ENCODE peak calls at places on chromosomes 13 and 19, in nine cellular contexts. Z is tibial nerve, T is retinal pigment epithelial cell, N is A549, P is left lung, F is AG09309, D is astrocyte of the cerebellum, M is fibroblast of lung, K is stomach. J is an unnamed sample.

GRCh38 chr13:26628706-26629105 is 71.2 kb downstream of the WASF3 start:
- DNase-seq in Z (no peak), T (no peak), N (peak; percentile 14), P (no peak), F (peak; percentile 16), D (no peak), M (peak; percentile 34), K (no peak), J (no peak)

GRCh38 chr13:77878186-77878585 is 40.4 kb downstream of the EDNRB start:
- DNase-seq in Z (no peak), T (no peak), N (no peak), P (no peak), F (no peak), D (no peak), M (no peak), K (no peak), J (no peak)

GRCh38 chr19:18590273-18591272 is 2.0 kb downstream of the REX1BD start:
- DNase-seq in Z (peak; percentile 51), T (no peak), N (peak; percentile 94), P (peak; percentile 10), F (no peak), D (peak; percentile 74), M (peak; percentile 82), K (no peak), J (no peak)

GRCh38 chr13:113732961-113733950 is 25.8 kb upstream of the TMEM255B start:
- DNase-seq in Z (no peak), T (no peak), N (no peak), P (peak; percentile 72), F (no peak), D (no peak), M (no peak), K (no peak), J (no peak)

GRCh38 chr19:11256189-11256588 is 6.1 kb downstream of the DOCK6 start:
- DNase-seq in Z (no peak), T (no peak), N (no peak), P (no peak), F (no peak), D (no peak), M (no peak), K (no peak), J (no peak)

GRCh38 chr13:35764359-35765015 is 288.0 kb upstream of the MAB21L1 start:
- DNase-seq in Z (no peak), T (no peak), N (no peak), P (no peak), F (no peak), D (peak; percentile 38), M (peak; percentile 81), K (no peak), J (no peak)

GRCh38 chr19:52648336-52648990 is 10.3 kb upstream of the ZNF83 start:
- DNase-seq in Z (no peak), T (no peak), N (no peak), P (no peak), F (no peak), D (peak; percentile 4), M (peak; percentile 85), K (no peak), J (no peak)

GRCh38 chr13:107906131-107906530 is 309.2 kb downstream of the LIG4 start:
- DNase-seq in Z (no peak), T (no peak), N (peak; percentile 4), P (no peak), F (no peak), D (no peak), M (no peak), K (no peak), J (no peak)

GRCh38 chr19:31119951-31120690 is 229.1 kb downstream of the TSHZ3 start:
- DNase-seq in Z (no peak), T (no peak), N (no peak), P (no peak), F (no peak), D (peak; percentile 91), M (peak; percentile 84), K (no peak), J (no peak)

GRCh38 chr13:50124536-50125305 is 109.5 kb downstream of the KCNRG start:
- DNase-seq in Z (peak; percentile 93), T (peak; percentile 22), N (peak; percentile 54), P (peak; percentile 98), F (no peak), D (no peak), M (peak; percentile 97), K (peak; percentile 97), J (no peak)

GRCh38 chr19:52923782-52924593 is 760 bp upstream of the ZNF888 start:
- DNase-seq in Z (peak; percentile 9), T (no peak), N (no peak), P (peak; percentile 86), F (no peak), D (no peak), M (peak; percentile 27), K (peak; percentile 66), J (no peak)

GRCh38 chr19:33866696-33867095 is 70.0 kb downstream of the KCTD15 start:
- DNase-seq in Z (no peak), T (no peak), N (no peak), P (no peak), F (no peak), D (no peak), M (no peak), K (no peak), J (no peak)

GRCh38 chr19:18832331-18833140 is 777 bp downstream of the UPF1 start:
- DNase-seq in Z (no peak), T (no peak), N (peak; percentile 32), P (peak; percentile 73), F (no peak), D (no peak), M (no peak), K (no peak), J (no peak)

GRCh38 chr19:19482785-19483625 is 32.3 kb downstream of the TSSK6 start:
- DNase-seq in Z (no peak), T (no peak), N (no peak), P (peak; percentile 69), F (no peak), D (no peak), M (peak; percentile 37), K (no peak), J (no peak)

GRCh38 chr13:41136396-41137031 is 3.9 kb upstream of the KBTBD6 start:
- DNase-seq in Z (no peak), T (no peak), N (no peak), P (no peak), F (no peak), D (no peak), M (no peak), K (no peak), J (no peak)

GRCh38 chr13:26721251-26721939 is 39.2 kb downstream of the GPR12 start:
- DNase-seq in Z (no peak), T (no peak), N (peak; percentile 1), P (no peak), F (no peak), D (no peak), M (no peak), K (peak; percentile 30), J (no peak)

GRCh38 chr19:32421589-32422361 is 16.2 kb downstream of the DPY19L3 start:
- DNase-seq in Z (no peak), T (no peak), N (no peak), P (no peak), F (no peak), D (no peak), M (no peak), K (no peak), J (no peak)

GRCh38 chr13:26921918-26922317 is 161.3 kb upstream of the GPR12 start:
- DNase-seq in Z (no peak), T (no peak), N (no peak), P (no peak), F (no peak), D (no peak), M (no peak), K (no peak), J (no peak)

GRCh38 chr19:13103961-13104847 is 1.5 kb upstream of the LYL1 start:
- DNase-seq in Z (no peak), T (no peak), N (no peak), P (peak; percentile 94), F (no peak), D (no peak), M (no peak), K (peak; percentile 45), J (no peak)

GRCh38 chr13:25727776-25728175 is 324.0 kb downstream of the SHISA2 start:
- DNase-seq in Z (no peak), T (no peak), N (no peak), P (no peak), F (no peak), D (no peak), M (no peak), K (no peak), J (no peak)

GRCh38 chr19:51793994-51794393 is 963 bp upstream of the FPR3 start:
- DNase-seq in Z (no peak), T (no peak), N (no peak), P (no peak), F (no peak), D (no peak), M (no peak), K (no peak), J (no peak)

GRCh38 chr13:53343345-53343744 is 314.7 kb downstream of the OLFM4 start:
- DNase-seq in Z (no peak), T (no peak), N (no peak), P (no peak), F (no peak), D (no peak), M (no peak), K (no peak), J (no peak)

GRCh38 chr19:5864725-5865486 is 5.4 kb downstream of the FUT5 start:
- DNase-seq in Z (no peak), T (no peak), N (no peak), P (no peak), F (no peak), D (no peak), M (no peak), K (no peak), J (no peak)
- TF ChIP-seq CTCF in Z (no peak), T (peak; percentile 18), N (no peak), P (no peak), F (peak; percentile 22), D (peak; percentile 35), M (no peak), K (peak; percentile 13), J (no peak)

DNA sequence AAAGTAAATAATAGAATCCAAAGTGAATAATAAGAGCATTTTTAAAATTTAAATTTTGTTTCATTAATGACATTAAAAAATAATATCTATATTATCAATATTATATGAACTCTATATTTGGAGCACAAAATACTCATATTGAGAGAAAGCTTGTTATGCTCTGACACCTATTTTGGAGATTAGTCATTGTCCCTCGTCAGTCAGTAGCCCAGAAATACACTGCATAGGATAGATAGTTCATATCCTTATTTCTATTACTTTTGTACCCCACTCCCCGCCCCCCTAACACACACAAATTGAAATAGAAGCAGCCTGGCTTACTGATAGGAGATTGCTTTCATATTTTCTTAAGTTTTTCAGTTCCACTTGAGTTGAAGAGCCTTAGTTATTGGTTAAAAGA is 652.8 kb downstream of the PCDH9 start:
- DNase-seq in Z (no peak), T (no peak), N (no peak), P (no peak), F (no peak), D (no peak), M (no peak), K (no peak), J (no peak)
- H3K4me3 ChIP-seq in Z (no peak overlapping the region), T (no peak overlapping the region), N (no peak overlapping the region), P (no peak overlapping the region), F (no peak overlapping the region), D (no peak overlapping the region), M (no peak overlapping the region), K (no peak overlapping the region), J (no peak overlapping the region)

GRCh38 chr19:39540333-39540673 is 342 bp upstream of the EID2 start:
- DNase-seq in Z (no peak), T (no peak), N (no peak), P (no peak), F (no peak), D (no peak), M (no peak), K (no peak), J (no peak)
- TF ChIP-seq CTCF in Z (no peak), T (no peak), N (peak; percentile 10), P (no peak), F (no peak), D (no peak), M (no peak), K (no peak), J (no peak)

GRCh38 chr19:21143428-21143827 is 1.6 kb downstream of the ZNF431 start:
- DNase-seq in Z (no peak), T (no peak), N (no peak), P (no peak), F (no peak), D (no peak), M (no peak), K (no peak), J (no peak)
- H3K4me3 ChIP-seq in Z (no peak overlapping the region), T (no peak overlapping the region), N (no peak overlapping the region), P (peak overlapping the region; percentile 71), F (no peak overlapping the region), D (no peak overlapping the region), M (no peak overlapping the region), K (no peak overlapping the region), J (no peak overlapping the region)

J was measured in HFF-Myc.